ENCODE peak calls at places on chromosomes 3 and 15, in four cellular contexts. U, W, X and P are unnamed samples.

GRCh38 chr15:90558182-90558581 is 28.5 kb downstream of the CRTC3 start:
- DNase-seq in X (no peak), U (peak; percentile 49), W (no peak), P (no peak)

GRCh38 chr3:33911525-33912322 is 113.3 kb downstream of the PDCD6IP start:
- DNase-seq in U (no peak), X (no peak), W (peak; percentile 0), P (no peak)

GRCh38 chr3:66463054-66463631 is 37.7 kb downstream of the LRIG1 start:
- DNase-seq in X (no peak), U (no peak), W (no peak), P (no peak)

GRCh38 chr15:74531144-74531811 is 9.7 kb upstream of the ARID3B start:
- DNase-seq in W (no peak), X (no peak), U (no peak), P (no peak)

GRCh38 chr3:194964809-194965208 is 279.1 kb downstream of the FAM43A start:
- DNase-seq in X (no peak), W (no peak), U (no peak), P (no peak)

GRCh38 chr15:28015855-28016254 is 83.3 kb downstream of the OCA2 start:
- DNase-seq in X (no peak), W (no peak), U (no peak), P (no peak)

GRCh38 chr3:15330031-15330596 is 2.3 kb downstream of the SH3BP5 start:
- DNase-seq in X (no peak), W (no peak), U (peak; percentile 53), P (peak; percentile 81)

GRCh38 chr3:35829499-35829898 is 190.2 kb downstream of the ARPP21 start:
- DNase-seq in W (no peak), U (no peak), X (no peak), P (no peak)

GRCh38 chr3:101639280-101639963 is 37.5 kb downstream of the ZBTB11 start:
- DNase-seq in X (peak; percentile 29), U (no peak), W (no peak), P (no peak)

GRCh38 chr3:71504250-71505036 is 79.1 kb downstream of the FOXP1 start:
- DNase-seq in X (no peak), U (peak; percentile 35), W (peak; percentile 15), P (no peak)

GRCh38 chr3:59407425-59407824 is 357.6 kb upstream of the CFAP20DC start:
- DNase-seq in W (no peak), X (no peak), U (no peak), P (no peak)

GRCh38 chr3:59412506-59412905 is 362.7 kb upstream of the CFAP20DC start:
- DNase-seq in X (no peak), W (no peak), U (no peak), P (no peak)

GRCh38 chr3:59411694-59412093 is 361.9 kb upstream of the CFAP20DC start:
- DNase-seq in U (no peak), X (no peak), W (no peak), P (no peak)

GRCh38 chr3:59408047-59408624 is 358.3 kb upstream of the CFAP20DC start:
- DNase-seq in U (no peak), X (no peak), W (no peak), P (no peak)

GRCh38 chr3:59411176-59411575 is 361.4 kb upstream of the CFAP20DC start:
- DNase-seq in W (no peak), X (no peak), U (no peak), P (no peak)
- TF ChIP-seq POLR2A in W (no peak), X (no peak), U (no peak), P (no peak)

DNA sequence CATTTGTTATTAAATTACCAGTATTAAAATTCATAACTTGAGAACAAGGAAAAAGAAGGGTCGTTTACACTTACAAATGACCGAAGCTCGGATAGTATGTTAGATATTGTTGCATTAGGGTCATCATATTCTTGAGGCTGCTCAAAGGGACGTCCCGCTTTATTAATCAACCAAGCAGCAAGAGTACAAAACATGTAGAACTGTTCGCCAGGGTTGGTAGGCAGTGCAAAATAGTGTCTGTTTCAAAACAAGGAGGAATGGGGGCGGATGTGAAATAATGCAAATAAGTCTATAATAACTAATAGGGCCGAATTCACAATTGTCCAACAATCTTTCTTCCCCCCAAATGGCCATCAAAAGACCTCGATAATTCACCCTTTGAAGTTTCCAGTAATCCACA is 2.9 kb downstream of the IFT57 start:
- DNase-seq in U (no peak), W (no peak), X (no peak), P (no peak)
- H3K4me3 ChIP-seq in U (no peak overlapping the region), W (no peak overlapping the region), X (peak overlapping the region; percentile 78), P (no peak overlapping the region)

DNA sequence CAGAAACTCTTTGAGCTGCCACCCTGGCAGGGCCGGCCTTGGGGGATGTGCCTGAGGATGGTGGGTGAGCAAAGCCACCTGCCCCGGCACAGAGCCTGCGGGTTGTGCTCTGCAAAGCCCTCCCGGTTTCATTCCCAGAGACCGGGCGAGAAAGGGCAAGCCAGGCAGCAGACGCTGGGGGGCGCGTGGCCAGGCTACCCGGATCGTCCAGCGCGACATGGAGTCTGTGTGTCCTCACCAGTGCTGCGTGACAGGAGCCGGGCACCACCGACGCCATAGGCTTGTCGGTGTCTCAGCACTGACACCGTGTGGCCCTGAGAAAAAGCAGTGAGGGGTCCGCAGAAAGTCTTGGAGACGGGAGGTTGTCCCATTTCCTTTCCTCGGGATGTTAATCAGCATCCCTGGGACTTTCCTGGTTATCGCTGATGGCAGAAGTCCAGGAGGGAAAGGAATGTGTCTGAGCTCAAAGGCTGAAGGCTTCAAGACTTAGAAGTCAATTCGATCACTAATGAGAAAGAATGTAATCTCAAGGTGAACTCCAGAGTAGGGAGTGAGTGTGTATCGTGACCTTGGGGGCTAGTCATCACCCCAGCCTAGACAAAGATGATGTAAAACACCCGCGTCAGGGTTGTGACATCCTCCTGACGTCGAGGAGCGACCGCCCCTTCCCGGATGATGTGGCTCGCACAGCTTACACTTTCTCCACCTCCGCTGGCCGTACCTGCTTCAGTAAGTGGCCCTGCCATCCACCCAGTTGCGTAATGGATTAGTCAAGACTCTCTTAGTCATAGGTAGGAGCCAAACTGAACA is 36.3 kb upstream of the PLA2G4E start:
- DNase-seq in U (peak; percentile 88), W (peak; percentile 95), X (peak; percentile 84), P (peak; percentile 81)
- TF ChIP-seq POLR2A in U (no peak), W (peak; percentile 62), X (no peak), P (no peak)

DNA sequence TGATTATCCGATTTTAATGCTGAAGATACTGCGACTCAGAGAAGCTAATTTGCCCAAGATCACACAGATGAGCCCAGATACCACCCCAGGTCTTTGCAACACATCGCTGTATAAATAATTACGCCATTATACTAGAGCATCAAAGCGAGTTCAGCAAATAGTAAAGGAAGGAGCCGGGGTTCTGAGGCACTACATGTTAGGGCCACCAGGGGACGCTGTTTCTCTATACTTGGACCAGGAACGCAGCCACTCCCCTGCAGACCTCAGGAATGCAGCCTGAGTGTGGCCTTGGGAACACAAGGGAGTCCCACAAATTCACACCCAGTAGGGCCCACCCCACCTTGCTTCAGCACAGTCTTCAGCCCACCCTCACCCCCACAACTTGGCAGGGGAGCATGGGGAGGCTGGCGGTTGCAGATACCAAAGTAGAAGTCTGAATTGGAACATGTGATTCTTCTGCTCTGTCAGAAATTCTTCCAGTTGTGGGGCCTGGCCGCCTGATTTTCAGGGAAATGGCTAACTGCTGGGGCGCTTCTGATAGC is 57.8 kb upstream of the RYK start:
- DNase-seq in U (peak; percentile 75), X (peak; percentile 87), W (peak; percentile 63), P (peak; percentile 73)
- H3K4me3 ChIP-seq in U (no peak overlapping the region), X (peak overlapping the region; percentile 48), W (peak overlapping the region; percentile 17), P (no peak overlapping the region)

GRCh38 chr15:82985688-82986441 is at the start of gene RAMAC:
- DNase-seq in X (peak; percentile 97), U (peak; percentile 96), W (peak; percentile 92), P (peak; percentile 96)
- TF ChIP-seq POLR2A in X (peak; percentile 28), U (peak; percentile 49), W (no peak), P (peak; percentile 75)

GRCh38 chr15:92907229-92907628 is 7.1 kb downstream of the CHD2 start:
- DNase-seq in X (no peak), U (no peak), W (no peak), P (no peak)
- H3K4me3 ChIP-seq in X (peak overlapping the region; percentile 83), U (no peak overlapping the region), W (no peak overlapping the region), P (no peak overlapping the region)